ENCODE peak calls at places on chromosomes 5 and 9, in nine cellular contexts. H is CD4-positive, alpha-beta T cell; M is HCT116; N is GM23338; T is GM12878; Y is epithelial cell of esophagus; R is A549; A is astrocyte of the spinal cord; L is breast epithelium. K is an unnamed sample.

GRCh38 chr5:154729613-154730012 is 25.6 kb upstream of the LARP1 start:
- DNase-seq in M (no peak), H (no peak), A (no peak), Y (no peak), L (no peak), T (no peak), N (no peak), R (no peak), K (no peak)

GRCh38 chr5:105970919-105971318 is 1699.8 kb downstream of the EFNA5 start:
- DNase-seq in T (no peak), Y (no peak), N (no peak), A (no peak), R (no peak), M (no peak), L (no peak), H (no peak), K (no peak)

GRCh38 chr5:168793844-168794837 is 215.0 kb upstream of the PANK3 start:
- DNase-seq in M (no peak), R (peak), A (peak), H (no peak), Y (peak), L (no peak), N (no peak), T (no peak), K (no peak)

GRCh38 chr5:137831526-137831925 is 36.1 kb upstream of the MYOT start:
- DNase-seq in M (no peak), Y (no peak), N (no peak), R (no peak), L (no peak), A (no peak), T (no peak), H (no peak), K (no peak)

GRCh38 chr5:78151594-78152271 is 142.8 kb downstream of the AP3B1 start:
- DNase-seq in H (no peak), N (no peak), R (no peak), Y (no peak), M (no peak), A (no peak), L (no peak), T (no peak), K (no peak)

GRCh38 chr5:91280062-91280941 is 102.8 kb downstream of the ARRDC3 start:
- DNase-seq in T (peak), Y (peak), L (peak), A (peak), R (peak), N (peak), M (peak), H (peak), K (peak)

GRCh38 chr9:95143591-95144561 is 173.6 kb downstream of the FANCC start:
- DNase-seq in L (peak), T (no peak), N (no peak), A (peak), M (no peak), H (no peak), Y (no peak), R (no peak), K (no peak)

GRCh38 chr5:177371120-177371537 is 13.1 kb upstream of the SLC34A1 start:
- DNase-seq in Y (no peak), T (no peak), N (no peak), M (no peak), A (no peak), L (no peak), R (no peak), H (no peak), K (no peak)

GRCh38 chr9:6000955-6001354 is 14.5 kb downstream of the RANBP6 start:
- DNase-seq in L (no peak), Y (no peak), A (no peak), M (no peak), N (peak), H (no peak), T (no peak), R (no peak), K (no peak)

GRCh38 chr9:4654538-4654937 is 7.6 kb upstream of the PLPP6 start:
- DNase-seq in Y (no peak), M (no peak), N (no peak), L (no peak), H (no peak), R (no peak), T (no peak), A (no peak), K (no peak)

GRCh38 chr5:143014017-143014651 is 244.0 kb downstream of the ARHGAP26 start:
- DNase-seq in A (no peak), H (no peak), M (no peak), N (peak), R (no peak), Y (peak), L (peak), T (no peak), K (no peak)

GRCh38 chr5:143017992-143018391 is 247.8 kb downstream of the ARHGAP26 start:
- DNase-seq in R (no peak), N (no peak), A (no peak), H (no peak), L (no peak), Y (no peak), M (no peak), T (no peak), K (no peak)

GRCh38 chr5:143019157-143019556 is 249.0 kb downstream of the ARHGAP26 start:
- DNase-seq in Y (no peak), N (no peak), H (no peak), T (no peak), M (no peak), L (no peak), R (no peak), A (no peak), K (no peak)

GRCh38 chr5:143019614-143020515 is 249.7 kb downstream of the ARHGAP26 start:
- DNase-seq in R (no peak), M (no peak), Y (no peak), H (no peak), A (no peak), N (peak), T (peak), L (no peak), K (no peak)

GRCh38 chr5:143016777-143017374 is 246.7 kb downstream of the ARHGAP26 start:
- DNase-seq in A (peak), L (no peak), N (peak), M (no peak), H (no peak), T (no peak), Y (peak), R (no peak), K (no peak)
- TF ChIP-seq CTCF in A (peak), L (no peak), N (peak), M (peak), H (peak), T (peak), Y (peak), R (peak), K (peak)

GRCh38 chr9:72614057-72614456 is 92.6 kb downstream of the TMC1 start:
- DNase-seq in A (no peak), T (no peak), R (no peak), L (no peak), M (no peak), Y (no peak), H (no peak), N (no peak), K (no peak)

GRCh38 chr9:72615931-72616330 is 94.5 kb downstream of the TMC1 start:
- DNase-seq in Y (peak), A (no peak), L (no peak), T (no peak), M (no peak), N (no peak), H (no peak), R (no peak), K (no peak)

GRCh38 chr9:72612449-72612848 is 91.0 kb downstream of the TMC1 start:
- DNase-seq in M (no peak), A (no peak), Y (no peak), R (no peak), H (no peak), L (no peak), N (no peak), T (no peak), K (no peak)
- TF ChIP-seq CTCF in M (peak), A (peak), Y (peak), R (peak), H (no peak), L (no peak), N (no peak), T (no peak), K (no peak)

GRCh38 chr5:178793156-178793555 is 62.7 kb upstream of the ZNF354A start:
- DNase-seq in M (peak), Y (peak), T (no peak), N (peak), R (no peak), H (no peak), L (no peak), A (no peak), K (no peak)
- TF ChIP-seq CTCF in M (peak), Y (peak), T (peak), N (peak), R (no peak), H (no peak), L (no peak), A (no peak), K (no peak)

GRCh38 chr5:37116359-37116758 is 132.8 kb downstream of the CPLANE1 start:
- DNase-seq in H (no peak), N (no peak), A (no peak), R (no peak), M (no peak), L (no peak), T (no peak), Y (no peak), K (no peak)
- TF ChIP-seq CTCF in H (no peak), N (no peak), A (no peak), R (no peak), M (no peak), L (no peak), T (no peak), Y (no peak), K (no peak)

DNA sequence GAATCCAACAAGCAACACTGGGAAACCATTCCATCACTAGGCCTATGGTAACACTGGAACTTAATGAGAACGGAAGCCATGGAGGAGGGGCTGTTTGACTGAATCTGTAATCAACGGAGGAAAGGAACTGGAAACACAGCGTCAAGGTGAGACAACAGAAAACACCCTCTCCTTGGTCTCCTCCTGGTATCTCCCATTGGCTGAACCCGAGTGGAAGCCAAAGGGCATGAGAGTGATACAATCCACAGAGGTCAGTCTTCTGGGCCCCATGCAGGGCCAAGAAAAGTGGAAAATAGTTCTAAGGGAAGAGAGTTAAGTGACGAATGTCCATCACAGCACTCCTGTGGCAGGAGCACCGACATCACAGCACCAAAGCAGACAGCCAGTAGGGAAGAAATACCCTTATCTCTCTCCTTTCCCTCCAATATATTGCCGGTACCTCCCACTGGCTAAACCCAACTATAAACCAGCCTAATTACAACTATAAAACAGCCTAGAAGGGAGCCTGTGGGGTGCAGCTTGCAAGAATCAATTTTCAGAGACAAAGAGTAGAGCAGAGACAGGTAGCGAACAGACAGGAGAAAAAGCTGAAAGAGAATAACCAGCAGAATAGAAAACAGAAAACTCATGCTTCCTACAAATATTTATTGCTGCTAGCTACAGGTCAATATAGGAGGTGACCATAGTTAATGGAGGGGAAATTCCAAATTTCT is 107.4 kb upstream of the IFNE start:
- DNase-seq in L (no peak), A (no peak), H (no peak), T (no peak), Y (no peak), N (no peak), R (no peak), M (peak), K (no peak)
- TF ChIP-seq CTCF in L (no peak), A (no peak), H (no peak), T (no peak), Y (no peak), N (no peak), R (no peak), M (no peak), K (no peak)

GRCh38 chr5:31413030-31413812 is 118.7 kb downstream of the DROSHA start:
- DNase-seq in T (no peak), M (no peak), H (no peak), N (no peak), R (no peak), A (no peak), L (no peak), Y (peak), K (no peak)

GRCh38 chr5:31412324-31412723 is 119.6 kb downstream of the DROSHA start:
- DNase-seq in Y (no peak), M (no peak), T (no peak), L (no peak), H (no peak), A (peak), R (no peak), N (no peak), K (no peak)

GRCh38 chr5:31416547-31416946 is 115.3 kb downstream of the DROSHA start:
- DNase-seq in Y (no peak), H (no peak), R (no peak), L (no peak), T (no peak), M (no peak), N (no peak), A (no peak), K (no peak)

GRCh38 chr5:31410089-31410488 is 121.8 kb downstream of the DROSHA start:
- DNase-seq in L (no peak), R (no peak), Y (no peak), N (no peak), M (no peak), T (no peak), H (no peak), A (no peak), K (no peak)

GRCh38 chr5:31415009-31415923 is 116.6 kb downstream of the DROSHA start:
- DNase-seq in Y (no peak), R (no peak), L (no peak), A (no peak), T (no peak), H (no peak), N (no peak), M (no peak), K (no peak)
- TF ChIP-seq CTCF in Y (no peak), R (no peak), L (no peak), A (no peak), T (no peak), H (no peak), N (peak), M (no peak), K (no peak)

DNA sequence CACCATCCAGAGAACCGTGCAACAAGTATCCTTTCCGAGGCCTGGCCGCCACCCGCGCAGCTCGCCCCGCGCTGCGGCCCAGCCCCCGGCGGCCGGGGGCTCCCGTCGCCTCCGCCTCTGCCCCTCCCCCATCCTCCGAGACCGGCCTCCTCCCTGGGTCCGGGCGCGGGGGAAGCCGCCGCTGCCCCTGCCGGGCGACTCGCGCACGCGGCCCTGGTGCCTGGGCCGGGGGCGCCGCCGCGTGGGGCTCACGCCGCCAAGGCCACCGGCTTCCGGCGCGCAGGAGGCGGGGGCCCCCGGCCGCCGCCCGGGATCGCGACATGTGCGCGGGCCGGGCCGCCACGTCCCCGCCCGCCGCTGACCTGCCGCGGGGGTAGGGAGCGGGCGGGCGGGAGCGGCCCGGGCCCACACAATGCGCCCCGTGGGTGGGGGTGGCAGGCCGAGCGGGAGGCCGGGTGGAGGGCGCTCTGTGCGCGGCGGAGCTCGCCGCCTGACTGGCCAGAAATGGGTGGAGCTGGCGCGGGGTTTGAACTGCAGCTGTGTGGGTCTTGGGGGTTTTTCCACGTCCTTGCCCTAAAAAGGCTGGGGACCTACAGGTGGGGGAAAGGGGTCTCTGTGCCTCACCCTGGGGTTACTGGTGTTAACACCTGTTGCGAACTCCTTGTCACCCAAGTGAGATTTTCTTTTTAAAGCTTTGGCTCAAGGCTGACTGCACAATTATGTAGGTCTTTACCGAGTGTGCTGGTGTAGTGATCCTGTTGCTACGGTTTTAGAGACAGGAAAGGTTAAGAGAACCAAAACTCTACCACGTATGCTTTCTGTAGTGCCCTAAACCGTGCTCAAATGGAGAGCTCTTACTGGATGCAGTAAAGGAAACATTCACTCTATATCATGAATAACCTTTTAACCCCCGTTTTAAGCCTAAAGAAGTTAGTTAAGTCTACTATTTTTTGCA is 32.3 kb downstream of the TNPO1 start:
- DNase-seq in H (peak), M (no peak), N (peak), T (peak), L (peak), A (peak), Y (peak), R (peak), K (peak)
- TF ChIP-seq CTCF in H (no peak), M (no peak), N (no peak), T (no peak), L (no peak), A (no peak), Y (no peak), R (no peak), K (no peak)

GRCh38 chr5:128693779-128694178 is 155.7 kb upstream of the FBN2 start:
- DNase-seq in H (no peak), N (no peak), A (no peak), Y (peak), R (no peak), M (no peak), T (no peak), L (no peak), K (no peak)

GRCh38 chr5:128701301-128701700 is 163.3 kb upstream of the FBN2 start:
- DNase-seq in L (no peak), Y (no peak), H (no peak), T (no peak), M (no peak), N (no peak), R (no peak), A (no peak), K (no peak)

GRCh38 chr5:128695791-128696520 is 157.9 kb upstream of the FBN2 start:
- DNase-seq in M (no peak), L (no peak), R (no peak), H (no peak), T (no peak), N (peak), Y (no peak), A (no peak), K (no peak)
- TF ChIP-seq CTCF in M (peak), L (no peak), R (no peak), H (no peak), T (peak), N (peak), Y (peak), A (peak), K (no peak)

DNA sequence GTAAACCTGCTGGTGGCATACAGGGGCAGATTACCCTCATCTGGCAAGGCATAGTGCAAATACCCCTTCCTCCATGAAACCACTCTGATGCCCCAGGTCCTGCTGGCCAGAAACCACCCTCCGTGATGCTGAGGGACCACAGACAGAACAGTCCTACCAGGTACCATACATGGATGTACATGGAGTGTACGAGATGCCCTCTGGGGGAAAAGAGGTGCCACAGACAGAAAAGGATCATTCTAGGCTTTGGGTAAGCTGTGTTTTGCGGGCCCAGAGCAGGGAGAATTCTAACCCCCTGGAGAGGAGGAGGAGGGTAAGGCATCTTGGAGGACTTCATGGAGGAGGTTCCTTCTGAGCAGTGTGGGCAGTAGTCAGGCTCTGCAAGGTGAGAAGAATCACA is 68.3 kb downstream of the GABBR2 start:
- DNase-seq in R (no peak), M (no peak), N (no peak), A (no peak), T (no peak), L (no peak), Y (no peak), H (no peak), K (no peak)
- TF ChIP-seq CTCF in R (no peak), M (no peak), N (no peak), A (no peak), T (no peak), L (no peak), Y (no peak), H (no peak), K (no peak)

K was measured in natural killer cell.